ENCODE peak calls at places on chromosome 20, in five cellular contexts. A is lower lobe of right lung, L is epithelial cell of esophagus, R is stomach, W is pancreas. S is an unnamed sample.

GRCh38 chr20:58393299-58393698 is 4.3 kb downstream of the VAPB start:
- DNase-seq in A (no peak), L (no peak), R (no peak), W (no peak), S (no peak)

GRCh38 chr20:35506872-35507638 is 22.4 kb downstream of the C20orf173 start:
- DNase-seq in A (no peak), L (peak; percentile 30), R (no peak), W (no peak), S (no peak)

GRCh38 chr20:6994452-6994851 is 227.0 kb downstream of the BMP2 start:
- DNase-seq in A (no peak), L (peak; percentile 95), R (no peak), W (no peak), S (no peak)

GRCh38 chr20:60172306-60172984 is 214.2 kb downstream of the CDH26 start:
- DNase-seq in A (no peak), L (no peak), R (no peak), W (no peak), S (no peak)

GRCh38 chr20:32638848-32639247 is 34.9 kb downstream of the C20orf203 start:
- DNase-seq in A (no peak), L (peak; percentile 93), R (peak; percentile 33), W (no peak), S (no peak)

GRCh38 chr20:53919886-53920285 is 150.5 kb downstream of the BCAS1 start:
- DNase-seq in A (no peak), L (no peak), R (no peak), W (no peak), S (no peak)

GRCh38 chr20:31861346-31862156 is 8.8 kb downstream of the DUSP15 start:
- DNase-seq in A (peak; percentile 71), L (peak; percentile 55), R (peak; percentile 58), W (peak; percentile 80), S (no peak)

GRCh38 chr20:51359947-51360346 is 182.6 kb downstream of the NFATC2 start:
- DNase-seq in A (no peak), L (no peak), R (no peak), W (no peak), S (no peak)

GRCh38 chr20:44268802-44269201 is 21.7 kb downstream of the GDAP1L1 start:
- DNase-seq in A (no peak), L (no peak), R (no peak), W (no peak), S (no peak)

GRCh38 chr20:51419236-51419635 is 123.3 kb downstream of the NFATC2 start:
- DNase-seq in A (no peak), L (no peak), R (no peak), W (no peak), S (no peak)

GRCh38 chr20:32333181-32333987 is 24.7 kb upstream of the ASXL1 start:
- DNase-seq in A (no peak), L (no peak), R (no peak), W (no peak), S (no peak)

GRCh38 chr20:36273414-36274247 is 32.5 kb upstream of the DLGAP4 start:
- DNase-seq in A (no peak), L (peak; percentile 40), R (no peak), W (no peak), S (no peak)

GRCh38 chr20:56187791-56188190 is 60.7 kb upstream of the MC3R start:
- DNase-seq in A (no peak), L (peak; percentile 6), R (no peak), W (no peak), S (no peak)

GRCh38 chr20:14951707-14952106 is 614.3 kb upstream of the FLRT3 start:
- DNase-seq in A (no peak), L (peak; percentile 66), R (no peak), W (no peak), S (no peak)

GRCh38 chr20:13567663-13568062 is 71.1 kb downstream of the TASP1 start:
- DNase-seq in A (no peak), L (no peak), R (no peak), W (no peak), S (no peak)

GRCh38 chr20:13563854-13564253 is 74.9 kb downstream of the TASP1 start:
- DNase-seq in A (no peak), L (no peak), R (no peak), W (no peak), S (no peak)
- TF ChIP-seq CTCF in A (no peak), L (no peak), R (no peak), W (no peak), S (no peak)

GRCh38 chr20:48421547-48421946 is 406.3 kb downstream of the PREX1 start:
- DNase-seq in A (no peak), L (no peak), R (no peak), W (no peak), S (no peak)
- TF ChIP-seq CTCF in A (no peak), L (no peak), R (no peak), W (no peak), S (no peak)

GRCh38 chr20:25296094-25297093 is 48.5 kb downstream of the PYGB start:
- DNase-seq in A (no peak), L (peak; percentile 22), R (no peak), W (no peak), S (no peak)
- TF ChIP-seq CTCF in A (peak; percentile 27), L (peak; percentile 44), R (no peak), W (no peak), S (no peak)

DNA sequence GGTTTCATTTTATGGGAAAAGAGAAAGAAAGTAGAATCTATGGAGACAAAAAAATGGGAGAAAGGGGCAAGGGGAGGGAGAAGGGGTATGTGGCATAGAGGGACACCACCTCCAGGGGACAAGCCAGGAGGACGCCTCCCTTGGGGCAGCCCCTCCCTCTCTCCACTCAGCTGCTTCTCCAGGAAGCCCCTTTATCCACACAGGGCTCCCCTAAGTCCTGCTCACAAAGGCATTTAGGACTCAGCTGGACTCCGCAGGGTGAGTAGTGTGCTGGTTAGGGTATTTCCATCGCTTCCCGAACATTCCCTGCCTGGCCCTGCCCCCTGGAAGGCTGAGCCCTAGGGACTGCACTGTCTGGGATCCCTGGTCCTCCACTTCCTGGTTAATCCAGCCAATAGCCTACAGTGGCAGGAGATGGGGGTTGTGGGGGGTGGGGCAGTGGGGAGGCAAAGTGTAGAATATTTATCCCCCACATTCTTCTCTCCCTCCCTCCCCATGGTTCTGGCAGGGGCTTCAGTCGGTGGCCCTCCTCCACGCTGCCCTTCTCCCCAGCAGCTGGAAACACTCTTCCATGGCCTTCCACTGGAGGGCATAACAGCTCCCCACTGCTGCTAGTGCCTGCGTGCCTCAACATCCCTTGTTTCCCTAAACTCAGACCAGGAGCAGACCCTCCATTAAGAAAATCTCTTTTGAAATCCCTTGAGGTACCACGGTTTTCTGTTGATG is 84.8 kb downstream of the SNX5 start:
- DNase-seq in A (no peak), L (no peak), R (no peak), W (no peak), S (no peak)
- TF ChIP-seq CTCF in A (no peak), L (no peak), R (no peak), W (no peak), S (no peak)

GRCh38 chr20:23507346-23507745 is 16.4 kb downstream of the CST8 start:
- DNase-seq in A (no peak), L (no peak), R (no peak), W (no peak), S (no peak)
- TF ChIP-seq CTCF in A (no peak), L (no peak), R (no peak), W (no peak), S (no peak)

GRCh38 chr20:22098451-22098850 is 393.0 kb downstream of the PAX1 start:
- DNase-seq in A (no peak), L (no peak), R (no peak), W (no peak), S (no peak)
- TF ChIP-seq CTCF in A (no peak), L (no peak), R (no peak), W (no peak), S (no peak)

GRCh38 chr20:41352106-41352505 is 11.5 kb downstream of the LPIN3 start:
- DNase-seq in A (no peak), L (no peak), R (no peak), W (no peak), S (no peak)
- TF ChIP-seq CTCF in A (no peak), L (no peak), R (no peak), W (no peak), S (no peak)